ENCODE peak calls at places on chromosomes 4 and X, in five cellular contexts. One of them, this sample, is unnamed.

GRCh38 chr4:143186634-143187033 is 1.9 kb downstream of the USP38 start:
- DNase-seq in brain microvascular endothelial cell: no peak
- DNase-seq in fibroblast of mammary gland: peak; percentile 24
- DNase-seq in AG09309: no peak
- DNase-seq in left lung: no peak
- DNase-seq in this sample: peak; percentile 22

GRCh38 chr4:10171055-10171454 is 54.5 kb upstream of the WDR1 start:
- DNase-seq in brain microvascular endothelial cell: no peak
- DNase-seq in fibroblast of mammary gland: no peak
- DNase-seq in AG09309: no peak
- DNase-seq in left lung: no peak
- DNase-seq in this sample: no peak

GRCh38 chr4:73839715-73840114 is 3.2 kb downstream of the CXCL6 start:
- DNase-seq in brain microvascular endothelial cell: no peak
- DNase-seq in fibroblast of mammary gland: no peak
- DNase-seq in AG09309: no peak
- DNase-seq in left lung: no peak
- DNase-seq in this sample: no peak

GRCh38 chr4:140115140-140115539 is 38.8 kb downstream of the MAML3 start:
- DNase-seq in brain microvascular endothelial cell: no peak
- DNase-seq in fibroblast of mammary gland: no peak
- DNase-seq in AG09309: no peak
- DNase-seq in left lung: no peak
- DNase-seq in this sample: no peak

GRCh38 chr4:156962551-156962974 is 9.0 kb downstream of the PDGFC start:
- DNase-seq in brain microvascular endothelial cell: no peak
- DNase-seq in fibroblast of mammary gland: peak; percentile 97
- DNase-seq in AG09309: peak; percentile 83
- DNase-seq in left lung: no peak
- DNase-seq in this sample: peak; percentile 75

GRCh38 chrX:39477438-39478120 is 620.2 kb downstream of the BCOR start:
- DNase-seq in brain microvascular endothelial cell: peak; percentile 9
- DNase-seq in fibroblast of mammary gland: no peak
- DNase-seq in AG09309: no peak
- DNase-seq in left lung: no peak
- DNase-seq in this sample: peak; percentile 5

GRCh38 chrX:69032601-69033000 is 132.7 kb downstream of the PJA1 start:
- DNase-seq in brain microvascular endothelial cell: no peak
- DNase-seq in fibroblast of mammary gland: no peak
- DNase-seq in AG09309: no peak
- DNase-seq in left lung: no peak
- DNase-seq in this sample: no peak

GRCh38 chr4:185542626-185543336 is 7.5 kb upstream of the PDLIM3 start:
- DNase-seq in brain microvascular endothelial cell: no peak
- DNase-seq in fibroblast of mammary gland: peak; percentile 32
- DNase-seq in AG09309: no peak
- DNase-seq in left lung: peak; percentile 63
- DNase-seq in this sample: peak; percentile 10

GRCh38 chr4:145320269-145320668 is 139.9 kb upstream of the OTUD4 start:
- DNase-seq in brain microvascular endothelial cell: no peak
- DNase-seq in fibroblast of mammary gland: no peak
- DNase-seq in AG09309: no peak
- DNase-seq in left lung: no peak
- DNase-seq in this sample: no peak

GRCh38 chrX:128714425-128714824 is 662.2 kb upstream of the ACTRT1 start:
- DNase-seq in brain microvascular endothelial cell: no peak
- DNase-seq in fibroblast of mammary gland: no peak
- DNase-seq in AG09309: no peak
- DNase-seq in left lung: no peak
- DNase-seq in this sample: no peak

GRCh38 chr4:83010522-83011318 is at the start of gene LIN54:
- DNase-seq in brain microvascular endothelial cell: peak; percentile 80
- DNase-seq in fibroblast of mammary gland: peak; percentile 60
- DNase-seq in AG09309: no peak
- DNase-seq in left lung: peak; percentile 89
- DNase-seq in this sample: peak; percentile 79

GRCh38 chr4:83011779-83012630 is 1.4 kb upstream of the LIN54 start:
- DNase-seq in brain microvascular endothelial cell: peak; percentile 16
- DNase-seq in fibroblast of mammary gland: peak; percentile 24
- DNase-seq in AG09309: no peak
- DNase-seq in left lung: peak; percentile 53
- DNase-seq in this sample: peak; percentile 24

GRCh38 chr4:83013420-83013867 is 2.8 kb upstream of the LIN54 start:
- DNase-seq in brain microvascular endothelial cell: no peak
- DNase-seq in fibroblast of mammary gland: no peak
- DNase-seq in AG09309: no peak
- DNase-seq in left lung: no peak
- DNase-seq in this sample: no peak

GRCh38 chr4:83012631-83013419 is 2.2 kb upstream of the LIN54 start:
- DNase-seq in brain microvascular endothelial cell: peak; percentile 94
- DNase-seq in fibroblast of mammary gland: peak; percentile 97
- DNase-seq in AG09309: peak; percentile 88
- DNase-seq in left lung: peak; percentile 98
- DNase-seq in this sample: peak; percentile 99

DNA sequence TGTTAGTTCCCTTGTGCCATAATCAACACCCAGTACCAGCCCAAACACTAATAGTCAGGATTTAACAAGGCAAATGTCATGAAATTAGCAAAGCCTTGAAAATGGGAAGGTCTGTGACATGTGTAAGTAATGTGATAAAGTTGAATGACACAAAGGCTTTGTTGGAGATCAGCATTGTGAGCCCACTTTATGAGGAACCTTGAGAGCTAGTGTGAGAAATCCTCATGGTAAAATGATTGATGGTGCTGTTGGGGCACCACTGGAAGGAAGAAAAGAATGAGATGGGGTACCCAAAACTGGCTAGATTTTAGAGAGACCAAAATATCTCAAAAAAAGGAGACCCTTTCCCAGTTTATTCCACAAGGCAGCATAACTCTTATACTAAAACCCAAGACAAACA is 3.3 kb upstream of the LIN54 start:
- DNase-seq in brain microvascular endothelial cell: no peak
- DNase-seq in fibroblast of mammary gland: no peak
- DNase-seq in AG09309: no peak
- DNase-seq in left lung: no peak
- DNase-seq in this sample: no peak
- H3K4me3 ChIP-seq in brain microvascular endothelial cell: no peak overlapping the region
- H3K4me3 ChIP-seq in fibroblast of mammary gland: no peak overlapping the region
- H3K4me3 ChIP-seq in AG09309: no peak overlapping the region
- H3K4me3 ChIP-seq in left lung: no peak overlapping the region
- H3K4me3 ChIP-seq in this sample: no peak overlapping the region

GRCh38 chr4:132642196-132642817 is 506.8 kb upstream of the PCDH10 start:
- DNase-seq in brain microvascular endothelial cell: peak; percentile 22
- DNase-seq in fibroblast of mammary gland: peak; percentile 9
- DNase-seq in AG09309: no peak
- DNase-seq in left lung: no peak
- DNase-seq in this sample: peak; percentile 61
- TF ChIP-seq CTCF in brain microvascular endothelial cell: peak; percentile 85
- TF ChIP-seq CTCF in fibroblast of mammary gland: peak; percentile 51
- TF ChIP-seq CTCF in AG09309: peak; percentile 8
- TF ChIP-seq CTCF in left lung: peak; percentile 64
- TF ChIP-seq CTCF in this sample: peak; percentile 89

DNA sequence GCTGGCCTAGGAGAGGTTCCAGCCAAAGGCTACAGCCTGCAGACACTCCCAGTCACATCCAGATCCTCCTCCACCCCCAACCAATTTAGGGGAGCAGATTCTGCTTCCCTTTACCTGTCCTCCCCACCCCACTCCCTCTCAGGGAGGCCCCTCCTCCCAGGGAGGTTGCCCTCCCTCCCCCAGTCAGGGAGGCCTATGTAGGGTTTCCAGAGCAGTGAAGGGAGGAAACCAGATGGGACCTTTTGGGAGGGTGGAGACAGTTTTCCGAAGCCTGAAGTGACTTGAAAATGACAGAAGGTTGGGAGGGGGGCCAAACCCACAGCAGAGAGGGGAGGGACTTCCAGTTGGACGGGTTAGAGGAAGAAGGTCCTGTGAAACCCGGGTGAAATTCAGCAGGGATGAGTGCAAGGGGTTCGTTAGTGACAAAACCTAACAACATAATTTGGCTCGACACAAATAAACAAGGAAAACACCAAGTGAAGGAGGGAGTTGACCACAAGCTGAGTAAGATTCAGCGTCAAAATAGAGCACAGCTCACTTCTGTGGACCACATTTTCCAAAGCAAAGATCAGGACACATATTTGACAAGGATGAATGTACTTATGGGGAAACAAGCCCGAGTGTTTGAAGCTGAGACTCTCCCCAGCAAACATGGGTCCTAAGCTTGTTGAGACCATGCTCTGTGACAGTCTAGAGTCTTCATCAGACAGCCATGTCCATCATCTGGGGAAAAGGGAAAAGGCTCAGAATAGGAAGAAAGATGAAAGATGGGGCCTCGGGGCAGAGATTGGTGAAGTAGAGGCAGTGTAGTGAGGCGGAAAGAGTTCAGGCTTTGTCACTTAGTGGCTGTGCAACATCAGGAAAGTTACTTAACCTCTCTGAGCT is 46.4 kb downstream of the PRPS1 start:
- DNase-seq in brain microvascular endothelial cell: peak; percentile 79
- DNase-seq in fibroblast of mammary gland: peak; percentile 95
- DNase-seq in AG09309: no peak
- DNase-seq in left lung: peak; percentile 69
- DNase-seq in this sample: peak; percentile 86
- H3K4me3 ChIP-seq in brain microvascular endothelial cell: peak overlapping the region; percentile 70
- H3K4me3 ChIP-seq in fibroblast of mammary gland: peak overlapping the region; percentile 81
- H3K4me3 ChIP-seq in AG09309: no peak overlapping the region
- H3K4me3 ChIP-seq in left lung: no peak overlapping the region
- H3K4me3 ChIP-seq in this sample: peak overlapping the region; percentile 69

DNA sequence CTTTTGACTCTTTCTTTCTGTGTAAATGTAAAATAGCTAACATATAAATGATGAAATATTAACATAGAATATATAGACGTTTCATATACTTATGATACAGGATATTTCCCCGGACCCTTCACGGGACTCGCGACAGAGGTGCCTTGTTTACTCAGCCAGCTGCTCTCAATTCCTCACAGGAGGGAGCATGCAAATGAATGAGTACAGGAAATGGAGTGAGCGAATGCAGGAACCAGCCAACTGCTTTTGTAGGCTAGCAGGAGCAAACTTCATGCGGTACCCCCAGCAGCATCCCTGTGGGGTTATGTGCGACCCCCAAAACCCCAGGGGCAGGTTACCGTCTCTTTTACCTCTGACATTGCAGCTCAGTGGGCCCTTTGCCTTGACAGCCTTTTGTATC is 110.3 kb upstream of the PDHA2 start:
- DNase-seq in brain microvascular endothelial cell: no peak
- DNase-seq in fibroblast of mammary gland: no peak
- DNase-seq in AG09309: no peak
- DNase-seq in left lung: no peak
- DNase-seq in this sample: no peak
- TF ChIP-seq CTCF in brain microvascular endothelial cell: no peak
- TF ChIP-seq CTCF in fibroblast of mammary gland: no peak
- TF ChIP-seq CTCF in AG09309: no peak
- TF ChIP-seq CTCF in left lung: no peak
- TF ChIP-seq CTCF in this sample: no peak

GRCh38 chrX:72306851-72307645 is 1.3 kb upstream of the CITED1 start:
- DNase-seq in brain microvascular endothelial cell: peak; percentile 45
- DNase-seq in fibroblast of mammary gland: peak; percentile 62
- DNase-seq in AG09309: no peak
- DNase-seq in left lung: peak; percentile 61
- DNase-seq in this sample: peak; percentile 73

GRCh38 chrX:72308209-72308565 is 2.5 kb upstream of the CITED1 start:
- DNase-seq in brain microvascular endothelial cell: no peak
- DNase-seq in fibroblast of mammary gland: no peak
- DNase-seq in AG09309: no peak
- DNase-seq in left lung: no peak
- DNase-seq in this sample: no peak

GRCh38 chrX:72309297-72310071 is 3.8 kb upstream of the CITED1 start:
- DNase-seq in brain microvascular endothelial cell: no peak
- DNase-seq in fibroblast of mammary gland: no peak
- DNase-seq in AG09309: no peak
- DNase-seq in left lung: no peak
- DNase-seq in this sample: no peak

GRCh38 chrX:72307646-72308051 is 1.9 kb upstream of the CITED1 start:
- DNase-seq in brain microvascular endothelial cell: no peak
- DNase-seq in fibroblast of mammary gland: no peak
- DNase-seq in AG09309: no peak
- DNase-seq in left lung: no peak
- DNase-seq in this sample: no peak

DNA sequence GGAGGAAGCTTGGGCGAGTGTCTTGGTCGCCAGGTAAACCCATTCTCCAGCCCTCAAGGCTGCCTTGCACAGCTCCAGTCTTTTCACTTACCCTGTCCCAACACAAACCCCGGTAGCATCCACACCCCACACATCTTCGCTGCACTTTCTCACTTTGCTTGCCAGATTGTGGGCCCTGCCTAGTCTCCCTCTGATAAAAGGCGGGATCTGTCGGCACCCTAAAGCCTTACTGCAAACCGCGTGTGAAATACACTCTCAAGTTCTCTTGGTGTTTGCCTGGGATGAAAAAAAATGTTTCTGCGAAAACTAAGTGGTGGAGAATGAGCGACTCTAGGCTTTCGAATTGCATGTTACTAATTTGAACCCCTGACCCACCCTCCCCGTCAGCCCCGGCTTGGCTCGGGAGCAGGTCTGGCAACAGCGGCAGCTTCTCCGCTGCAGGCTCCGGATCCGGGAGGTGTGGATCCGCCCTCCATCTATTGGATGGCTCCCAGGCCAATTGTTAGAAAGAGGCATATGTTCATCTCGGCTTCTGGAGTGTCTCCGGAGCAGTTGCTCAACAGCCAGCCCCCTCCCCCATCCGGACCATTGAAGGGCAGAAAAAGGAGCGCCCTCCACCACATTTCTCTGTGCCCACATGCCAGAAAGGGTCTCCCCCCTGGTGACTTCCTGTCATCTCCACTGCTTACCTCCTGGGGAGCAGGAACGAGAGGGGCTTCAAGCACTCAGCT is 3.0 kb upstream of the CITED1 start:
- DNase-seq in brain microvascular endothelial cell: peak; percentile 63
- DNase-seq in fibroblast of mammary gland: peak; percentile 57
- DNase-seq in AG09309: no peak
- DNase-seq in left lung: peak; percentile 52
- DNase-seq in this sample: peak; percentile 67
- H3K4me3 ChIP-seq in brain microvascular endothelial cell: peak overlapping the region; percentile 43
- H3K4me3 ChIP-seq in fibroblast of mammary gland: no peak overlapping the region
- H3K4me3 ChIP-seq in AG09309: peak overlapping the region; percentile 10
- H3K4me3 ChIP-seq in left lung: no peak overlapping the region
- H3K4me3 ChIP-seq in this sample: peak overlapping the region; percentile 8

GRCh38 chr4:40149960-40150385 is 46.9 kb upstream of the RHOH start:
- DNase-seq in brain microvascular endothelial cell: peak; percentile 57
- DNase-seq in fibroblast of mammary gland: peak; percentile 84
- DNase-seq in AG09309: peak; percentile 23
- DNase-seq in left lung: no peak
- DNase-seq in this sample: peak; percentile 77
- TF ChIP-seq CTCF in brain microvascular endothelial cell: peak; percentile 76
- TF ChIP-seq CTCF in fibroblast of mammary gland: peak; percentile 79
- TF ChIP-seq CTCF in AG09309: peak; percentile 69
- TF ChIP-seq CTCF in left lung: peak; percentile 82
- TF ChIP-seq CTCF in this sample: peak; percentile 74

DNA sequence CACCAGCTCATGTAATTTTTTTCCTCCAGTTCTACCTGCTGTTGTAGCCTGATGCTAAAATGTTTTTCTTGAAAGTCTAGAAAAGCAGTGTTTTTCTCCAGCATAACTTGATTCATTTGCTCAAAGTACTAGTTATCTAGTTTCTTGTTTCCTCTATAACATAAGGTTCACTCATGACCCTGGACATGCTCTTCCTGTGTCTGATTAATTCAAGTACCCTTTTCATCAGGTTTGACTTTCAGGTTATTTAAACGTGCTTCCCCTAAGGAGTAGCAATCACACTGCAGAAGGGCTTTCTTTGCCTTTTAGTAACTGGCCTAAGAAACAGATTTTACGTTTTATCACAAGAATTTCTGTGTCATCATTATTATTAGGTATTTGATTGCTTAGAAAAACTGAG is 66.8 kb upstream of the EGFL6 start:
- DNase-seq in brain microvascular endothelial cell: no peak
- DNase-seq in fibroblast of mammary gland: no peak
- DNase-seq in AG09309: no peak
- DNase-seq in left lung: no peak
- DNase-seq in this sample: no peak
- H3K4me3 ChIP-seq in brain microvascular endothelial cell: no peak overlapping the region
- H3K4me3 ChIP-seq in fibroblast of mammary gland: no peak overlapping the region
- H3K4me3 ChIP-seq in AG09309: no peak overlapping the region
- H3K4me3 ChIP-seq in left lung: no peak overlapping the region
- H3K4me3 ChIP-seq in this sample: no peak overlapping the region